ENCODE peak calls at places on chromosomes 7 and 10, in four cellular contexts. D is GF-D8, J is NCI-H510A treated with DMSO at 0.1 percent for 48 hours, V is astrocyte of the spinal cord. R is an unnamed sample.

GRCh38 chr10:8481718-8482504 is 427.4 kb downstream of the GATA3 start:
- DNase-seq in D (no peak), J (no peak), V (no peak), R (no peak)

GRCh38 chr7:134886353-134887057 is 99.8 kb upstream of the AGBL3 start:
- DNase-seq in D (no peak), J (peak; percentile 44), V (peak; percentile 82), R (no peak)

GRCh38 chr10:55631071-55631654 is 729.9 kb downstream of the ZWINT start:
- DNase-seq in D (no peak), J (peak; percentile 83), V (peak; percentile 57), R (peak; percentile 73)

GRCh38 chr10:89118091-89118490 is 89.0 kb downstream of the CH25H start:
- DNase-seq in D (no peak), J (peak; percentile 47), V (peak; percentile 33), R (no peak)

GRCh38 chr7:98992076-98992475 is 113.7 kb downstream of the TRRAP start:
- DNase-seq in D (no peak), J (no peak), V (no peak), R (no peak)

GRCh38 chr10:129756912-129757861 is 206.9 kb downstream of the EBF3 start:
- DNase-seq in D (peak; percentile 40), J (no peak), V (no peak), R (peak; percentile 70)

GRCh38 chr7:20744913-20745587 is 41.6 kb downstream of the SP8 start:
- DNase-seq in D (no peak), J (peak; percentile 82), V (peak; percentile 4), R (no peak)

GRCh38 chr7:99628471-99629465 is 12.0 kb downstream of the ZSCAN25 start:
- DNase-seq in D (no peak), J (no peak), V (no peak), R (no peak)

GRCh38 chr10:69491611-69492010 is 40.3 kb downstream of the TSPAN15 start:
- DNase-seq in D (no peak), J (no peak), V (no peak), R (no peak)

GRCh38 chr10:77643795-77644468 is 6.3 kb upstream of the KCNMA1 start:
- DNase-seq in D (peak; percentile 8), J (peak; percentile 42), V (peak; percentile 68), R (no peak)

GRCh38 chr10:89478739-89479116 is 56.7 kb downstream of the SLC16A12 start:
- DNase-seq in D (no peak), J (no peak), V (peak; percentile 83), R (no peak)

GRCh38 chr7:28358423-28358868 is 53.9 kb upstream of the CREB5 start:
- DNase-seq in D (no peak), J (no peak), V (peak; percentile 96), R (no peak)

GRCh38 chr7:33444501-33444900 is 315.1 kb downstream of the BBS9 start:
- DNase-seq in D (no peak), J (no peak), V (peak; percentile 1), R (no peak)

GRCh38 chr10:20990604-20991003 is 93.5 kb upstream of the NEBL start:
- DNase-seq in D (no peak), J (no peak), V (peak; percentile 60), R (no peak)

GRCh38 chr7:48042216-48042615 is 6.9 kb downstream of the C7orf57 start:
- DNase-seq in D (no peak), J (no peak), V (no peak), R (no peak)

GRCh38 chr7:34060548-34060947 is 155.2 kb downstream of the BMPER start:
- DNase-seq in D (no peak), J (no peak), V (no peak), R (no peak)

GRCh38 chr7:146414373-146414772 is 297.8 kb downstream of the CNTNAP2 start:
- DNase-seq in D (no peak), J (no peak), V (no peak), R (no peak)

GRCh38 chr10:44400553-44400952 is 15.7 kb upstream of the CXCL12 start:
- DNase-seq in D (no peak), J (no peak), V (no peak), R (no peak)

GRCh38 chr7:73442903-73443542 is 9.4 kb downstream of the FZD9 start:
- DNase-seq in D (no peak), J (peak; percentile 23), V (no peak), R (no peak)

GRCh38 chr10:117413928-117414618 is 38.8 kb upstream of the PDZD8 start:
- DNase-seq in D (no peak), J (no peak), V (no peak), R (no peak)

GRCh38 chr10:66162560-66163143 is 763.2 kb upstream of the LRRTM3 start:
- DNase-seq in D (no peak), J (no peak), V (no peak), R (peak; percentile 15)

GRCh38 chr7:29193316-29194205 is 1.0 kb upstream of the CHN2 start:
- DNase-seq in D (no peak), J (no peak), V (no peak), R (peak; percentile 48)

R was measured in kidney.